ENCODE peak calls at places on chromosome X, in four cellular contexts. One of them, this sample, is unnamed.
A peak's percentile ranks its signal among the peaks of the same experiment; 100 is the strongest.

GRCh38 chrX:34382416-34382815 is 250.3 kb upstream of the FAM47A start:
- DNase-seq in tibial artery: no peak
- DNase-seq in NAMALWA: no peak
- DNase-seq in germinal center: no peak
- DNase-seq in this sample: no peak

GRCh38 chrX:7263961-7264360 is 116.0 kb upstream of the PUDP start:
- DNase-seq in tibial artery: no peak
- DNase-seq in NAMALWA: no peak
- DNase-seq in germinal center: no peak
- DNase-seq in this sample: no peak

GRCh38 chrX:20477836-20478532 is 211.3 kb upstream of the RPS6KA3 start:
- DNase-seq in tibial artery: no peak
- DNase-seq in NAMALWA: no peak
- DNase-seq in germinal center: no peak
- DNase-seq in this sample: no peak

GRCh38 chrX:149470960-149471359 is 34.1 kb downstream of the IDS start:
- DNase-seq in tibial artery: peak; percentile 58
- DNase-seq in NAMALWA: peak; percentile 65
- DNase-seq in germinal center: peak; percentile 68
- DNase-seq in this sample: peak; percentile 82

GRCh38 chrX:24464498-24464835 is 619 bp upstream of the PDK3 start:
- DNase-seq in tibial artery: no peak
- DNase-seq in NAMALWA: no peak
- DNase-seq in germinal center: no peak
- DNase-seq in this sample: no peak

GRCh38 chrX:119410854-119411253 is 11.7 kb downstream of the SLC25A43 start:
- DNase-seq in tibial artery: no peak
- DNase-seq in NAMALWA: no peak
- DNase-seq in germinal center: no peak
- DNase-seq in this sample: no peak

GRCh38 chrX:30864383-30864785 is 24.7 kb downstream of the TAB3 start:
- DNase-seq in tibial artery: peak; percentile 18
- DNase-seq in NAMALWA: no peak
- DNase-seq in germinal center: no peak
- DNase-seq in this sample: no peak

GRCh38 chrX:154056739-154057367 is 37.2 kb upstream of the IRAK1 start:
- DNase-seq in tibial artery: no peak
- DNase-seq in NAMALWA: no peak
- DNase-seq in germinal center: no peak
- DNase-seq in this sample: no peak

GRCh38 chrX:47229427-47229826 is 3.4 kb upstream of the USP11 start:
- DNase-seq in tibial artery: no peak
- DNase-seq in NAMALWA: no peak
- DNase-seq in germinal center: no peak
- DNase-seq in this sample: no peak

GRCh38 chrX:1754077-1754476 is 139.2 kb downstream of the ASMT start:
- DNase-seq in tibial artery: no peak
- DNase-seq in NAMALWA: no peak
- DNase-seq in germinal center: no peak
- DNase-seq in this sample: no peak

GRCh38 chrX:148893395-148893794 is 393.0 kb downstream of the AFF2 start:
- DNase-seq in tibial artery: no peak
- DNase-seq in NAMALWA: no peak
- DNase-seq in germinal center: no peak
- DNase-seq in this sample: no peak

GRCh38 chrX:120463241-120463640 is 5.9 kb downstream of the LAMP2 start:
- DNase-seq in tibial artery: peak; percentile 33
- DNase-seq in NAMALWA: no peak
- DNase-seq in germinal center: no peak
- DNase-seq in this sample: no peak

GRCh38 chrX:71160475-71160874 is 15.8 kb downstream of the NLGN3 start:
- DNase-seq in tibial artery: no peak
- DNase-seq in NAMALWA: no peak
- DNase-seq in germinal center: no peak
- DNase-seq in this sample: no peak

GRCh38 chrX:101460669-101461068 is 24.6 kb upstream of the ARMCX4 start:
- DNase-seq in tibial artery: no peak
- DNase-seq in NAMALWA: no peak
- DNase-seq in germinal center: no peak
- DNase-seq in this sample: no peak

GRCh38 chrX:66163849-66164401 is at the start of gene HEPH:
- DNase-seq in tibial artery: no peak
- DNase-seq in NAMALWA: no peak
- DNase-seq in germinal center: no peak
- DNase-seq in this sample: peak; percentile 12

GRCh38 chrX:48466696-48467095 is 3.4 kb downstream of the SLC38A5 start:
- DNase-seq in tibial artery: no peak
- DNase-seq in NAMALWA: peak; percentile 23
- DNase-seq in germinal center: peak; percentile 22
- DNase-seq in this sample: peak; percentile 58

GRCh38 chrX:123153846-123154335 is 30.2 kb upstream of the GRIA3 start:
- DNase-seq in tibial artery: no peak
- DNase-seq in NAMALWA: no peak
- DNase-seq in germinal center: no peak
- DNase-seq in this sample: no peak

This sample was measured in WTC11.